ENCODE peak calls at places on chromosomes 5 and 9, in four cellular contexts. One of them, this sample, is unnamed.
A peak's percentile ranks its signal among the peaks of the same experiment; 100 is the strongest.

GRCh38 chr9:120542701-120543490 is 37.1 kb downstream of the CDK5RAP2 start:
- DNase-seq in H1: no peak
- DNase-seq in NT2/D1: no peak
- DNase-seq in HepG2: no peak
- DNase-seq in this sample: no peak

GRCh38 chr9:119961774-119962408 is 592.7 kb upstream of the BRINP1 start:
- DNase-seq in HepG2: peak; percentile 12
- DNase-seq in NT2/D1: peak; percentile 68
- DNase-seq in H1: peak; percentile 44
- DNase-seq in this sample: peak; percentile 65

GRCh38 chr5:172234031-172234430 is 40.1 kb downstream of the EFCAB9 start:
- DNase-seq in HepG2: no peak
- DNase-seq in H1: no peak
- DNase-seq in NT2/D1: no peak
- DNase-seq in this sample: no peak

GRCh38 chr9:135074354-135075233 is 12.9 kb upstream of the OLFM1 start:
- DNase-seq in NT2/D1: no peak
- DNase-seq in HepG2: no peak
- DNase-seq in H1: no peak
- DNase-seq in this sample: no peak

GRCh38 chr9:10173561-10173960 is 439.2 kb downstream of the PTPRD start:
- DNase-seq in HepG2: no peak
- DNase-seq in NT2/D1: no peak
- DNase-seq in H1: no peak
- DNase-seq in this sample: no peak

GRCh38 chr5:156920042-156920860 is 42.8 kb downstream of the TIMD4 start:
- DNase-seq in HepG2: no peak
- DNase-seq in H1: no peak
- DNase-seq in NT2/D1: no peak
- DNase-seq in this sample: no peak

GRCh38 chr9:77512876-77513275 is 135.2 kb downstream of the GNA14 start:
- DNase-seq in HepG2: peak; percentile 87
- DNase-seq in NT2/D1: no peak
- DNase-seq in H1: no peak
- DNase-seq in this sample: no peak

GRCh38 chr9:98635374-98635773 is 73.4 kb downstream of the GABBR2 start:
- DNase-seq in H1: no peak
- DNase-seq in HepG2: no peak
- DNase-seq in NT2/D1: no peak
- DNase-seq in this sample: no peak

GRCh38 chr5:13660072-13660471 is 284.4 kb downstream of the DNAH5 start:
- DNase-seq in H1: no peak
- DNase-seq in HepG2: no peak
- DNase-seq in NT2/D1: no peak
- DNase-seq in this sample: no peak

GRCh38 chr5:10329808-10330481 is 22.2 kb upstream of the CMBL start:
- DNase-seq in NT2/D1: no peak
- DNase-seq in H1: no peak
- DNase-seq in HepG2: no peak
- DNase-seq in this sample: no peak

GRCh38 chr9:105359899-105360298 is 87.9 kb upstream of the FSD1L start:
- DNase-seq in H1: no peak
- DNase-seq in HepG2: no peak
- DNase-seq in NT2/D1: no peak
- DNase-seq in this sample: no peak

GRCh38 chr5:135391123-135391868 is 7.7 kb downstream of the MACROH2A1 start:
- DNase-seq in HepG2: peak; percentile 10
- DNase-seq in H1: no peak
- DNase-seq in NT2/D1: no peak
- DNase-seq in this sample: no peak

GRCh38 chr9:81145331-81145963 is 543.9 kb downstream of the TLE1 start:
- DNase-seq in NT2/D1: no peak
- DNase-seq in H1: no peak
- DNase-seq in HepG2: no peak
- DNase-seq in this sample: no peak

GRCh38 chr9:126684345-126684744 is 70.6 kb downstream of the LMX1B start:
- DNase-seq in H1: no peak
- DNase-seq in HepG2: no peak
- DNase-seq in NT2/D1: no peak
- DNase-seq in this sample: no peak

GRCh38 chr9:116450378-116451139 is 236.5 kb upstream of the TRIM32 start:
- DNase-seq in HepG2: no peak
- DNase-seq in H1: no peak
- DNase-seq in NT2/D1: no peak
- DNase-seq in this sample: no peak

GRCh38 chr5:169850407-169850806 is 129.9 kb downstream of the INSYN2B start:
- DNase-seq in NT2/D1: no peak
- DNase-seq in HepG2: no peak
- DNase-seq in H1: no peak
- DNase-seq in this sample: no peak

GRCh38 chr5:143964919-143965318 is 153.0 kb downstream of the HMHB1 start:
- DNase-seq in HepG2: no peak
- DNase-seq in H1: no peak
- DNase-seq in NT2/D1: no peak
- DNase-seq in this sample: no peak

GRCh38 chr5:16456103-16456832 is 9.3 kb downstream of the ZNF622 start:
- DNase-seq in NT2/D1: peak; percentile 54
- DNase-seq in H1: no peak
- DNase-seq in HepG2: peak; percentile 48
- DNase-seq in this sample: peak; percentile 46

GRCh38 chr9:21883642-21884041 is 81.2 kb downstream of the MTAP start:
- DNase-seq in H1: no peak
- DNase-seq in NT2/D1: no peak
- DNase-seq in HepG2: no peak
- DNase-seq in this sample: no peak

GRCh38 chr5:62134811-62135210 is 171.2 kb upstream of the KIF2A start:
- DNase-seq in NT2/D1: no peak
- DNase-seq in HepG2: no peak
- DNase-seq in H1: no peak
- DNase-seq in this sample: no peak

GRCh38 chr5:65651144-65651543 is 26.3 kb downstream of the SHLD3 start:
- DNase-seq in NT2/D1: no peak
- DNase-seq in HepG2: peak; percentile 73
- DNase-seq in H1: no peak
- DNase-seq in this sample: no peak

GRCh38 chr9:126429190-126429589 is 102.6 kb downstream of the MVB12B start:
- DNase-seq in H1: no peak
- DNase-seq in NT2/D1: no peak
- DNase-seq in HepG2: no peak
- DNase-seq in this sample: no peak

GRCh38 chr5:88889165-88890069 is 6.4 kb upstream of the MEF2C start:
- DNase-seq in NT2/D1: no peak
- DNase-seq in HepG2: no peak
- DNase-seq in H1: no peak
- DNase-seq in this sample: no peak

GRCh38 chr5:66529704-66530103 is 66.5 kb upstream of the MAST4 start:
- DNase-seq in NT2/D1: no peak
- DNase-seq in H1: no peak
- DNase-seq in HepG2: no peak
- DNase-seq in this sample: no peak

GRCh38 chr5:5383461-5383860 is 39.0 kb upstream of the ICE1 start:
- DNase-seq in H1: no peak
- DNase-seq in NT2/D1: no peak
- DNase-seq in HepG2: no peak
- DNase-seq in this sample: no peak

GRCh38 chr9:36968574-36969215 is 65.4 kb downstream of the PAX5 start:
- DNase-seq in NT2/D1: no peak
- DNase-seq in H1: no peak
- DNase-seq in HepG2: no peak
- DNase-seq in this sample: no peak

GRCh38 chr9:114805670-114806551 is at the start of gene TNFSF15:
- DNase-seq in H1: peak; percentile 15
- DNase-seq in HepG2: peak; percentile 49
- DNase-seq in NT2/D1: peak; percentile 25
- DNase-seq in this sample: no peak

GRCh38 chr5:6291961-6292360 is 86.4 kb downstream of the MED10 start:
- DNase-seq in H1: no peak
- DNase-seq in HepG2: peak; percentile 38
- DNase-seq in NT2/D1: peak; percentile 11
- DNase-seq in this sample: no peak

DNA sequence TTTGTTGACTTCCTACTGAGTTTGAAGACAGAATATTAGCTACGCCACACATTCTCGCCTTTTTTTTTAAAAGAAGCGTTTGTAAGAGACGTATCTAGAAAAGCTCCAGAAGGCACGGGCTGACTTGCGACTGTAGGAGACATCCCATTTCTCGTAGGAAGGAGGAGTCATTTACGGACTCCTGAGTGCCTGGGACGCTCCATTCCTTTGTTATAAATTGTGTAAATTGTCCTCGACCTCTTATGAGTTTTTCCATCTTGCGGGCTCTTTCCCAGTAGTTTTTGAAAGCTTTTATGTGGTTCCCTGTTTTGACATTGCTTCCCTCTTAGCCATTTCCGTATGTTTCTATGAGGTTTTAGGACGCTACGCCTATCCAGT is 1.0 kb downstream of the RABL6 start:
- DNase-seq in H1: no peak
- DNase-seq in NT2/D1: no peak
- DNase-seq in HepG2: no peak
- DNase-seq in this sample: no peak
- TF ChIP-seq SUZ12 in H1: no peak
- TF ChIP-seq SUZ12 in NT2/D1: no peak
- TF ChIP-seq SUZ12 in HepG2: no peak
- TF ChIP-seq SUZ12 in this sample: no peak

GRCh38 chr5:72281430-72281763 is 38.6 kb downstream of the MRPS27 start:
- DNase-seq in H1: no peak
- DNase-seq in NT2/D1: no peak
- DNase-seq in HepG2: no peak
- DNase-seq in this sample: no peak

GRCh38 chr5:72282878-72283277 is 37.2 kb downstream of the MRPS27 start:
- DNase-seq in H1: no peak
- DNase-seq in HepG2: no peak
- DNase-seq in NT2/D1: no peak
- DNase-seq in this sample: no peak

GRCh38 chr5:72281764-72282499 is 38.1 kb downstream of the MRPS27 start:
- DNase-seq in H1: no peak
- DNase-seq in HepG2: peak; percentile 35
- DNase-seq in NT2/D1: no peak
- DNase-seq in this sample: no peak

GRCh38 chr5:72283358-72283757 is 36.7 kb downstream of the MRPS27 start:
- DNase-seq in HepG2: no peak
- DNase-seq in H1: no peak
- DNase-seq in NT2/D1: no peak
- DNase-seq in this sample: no peak

DNA sequence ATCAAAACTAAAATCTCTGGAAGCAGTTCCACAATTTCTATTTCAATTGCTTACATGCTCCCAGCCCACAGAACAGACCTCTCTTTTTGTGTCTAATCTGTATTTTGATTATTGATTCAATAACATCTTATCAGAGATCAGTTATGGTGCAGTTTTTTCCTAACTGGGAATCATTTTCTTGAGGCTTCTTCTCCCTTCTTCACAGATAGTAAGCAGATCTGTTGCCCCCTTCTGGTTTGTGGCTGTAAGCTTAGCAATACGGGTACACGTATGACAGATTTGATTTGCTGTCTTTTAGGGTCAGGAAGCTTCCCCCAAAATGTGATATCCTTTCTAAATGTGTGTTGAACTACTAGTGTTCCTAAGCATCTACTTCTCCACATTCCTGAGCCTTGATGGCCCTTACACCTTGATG is 39.4 kb downstream of the MRPS27 start:
- DNase-seq in NT2/D1: no peak
- DNase-seq in H1: no peak
- DNase-seq in HepG2: no peak
- DNase-seq in this sample: peak; percentile 32
- TF ChIP-seq SUZ12 in NT2/D1: no peak
- TF ChIP-seq SUZ12 in H1: no peak
- TF ChIP-seq SUZ12 in HepG2: no peak
- TF ChIP-seq SUZ12 in this sample: no peak

GRCh38 chr9:23587433-23587832 is 238.6 kb downstream of the ELAVL2 start:
- DNase-seq in H1: no peak
- DNase-seq in NT2/D1: no peak
- DNase-seq in HepG2: no peak
- DNase-seq in this sample: no peak

GRCh38 chr9:23582836-23583235 is 243.2 kb downstream of the ELAVL2 start:
- DNase-seq in H1: no peak
- DNase-seq in NT2/D1: no peak
- DNase-seq in HepG2: no peak
- DNase-seq in this sample: no peak

GRCh38 chr9:23587903-23588302 is 238.1 kb downstream of the ELAVL2 start:
- DNase-seq in H1: peak; percentile 9
- DNase-seq in NT2/D1: no peak
- DNase-seq in HepG2: no peak
- DNase-seq in this sample: peak; percentile 9

GRCh38 chr9:23590601-23591000 is 235.4 kb downstream of the ELAVL2 start:
- DNase-seq in NT2/D1: no peak
- DNase-seq in H1: no peak
- DNase-seq in HepG2: no peak
- DNase-seq in this sample: no peak

GRCh38 chr9:23586906-23587305 is 239.1 kb downstream of the ELAVL2 start:
- DNase-seq in NT2/D1: no peak
- DNase-seq in HepG2: no peak
- DNase-seq in H1: no peak
- DNase-seq in this sample: no peak
- TF ChIP-seq SUZ12 in NT2/D1: no peak
- TF ChIP-seq SUZ12 in HepG2: no peak
- TF ChIP-seq SUZ12 in H1: no peak
- TF ChIP-seq SUZ12 in this sample: no peak

GRCh38 chr5:2126512-2126911 is 243.8 kb upstream of the IRX4 start:
- DNase-seq in NT2/D1: no peak
- DNase-seq in HepG2: no peak
- DNase-seq in H1: no peak
- DNase-seq in this sample: no peak

GRCh38 chr5:2125901-2126265 is 243.2 kb upstream of the IRX4 start:
- DNase-seq in NT2/D1: no peak
- DNase-seq in HepG2: no peak
- DNase-seq in H1: no peak
- DNase-seq in this sample: no peak

GRCh38 chr5:2125163-2125900 is 242.6 kb upstream of the IRX4 start:
- DNase-seq in H1: no peak
- DNase-seq in HepG2: no peak
- DNase-seq in NT2/D1: no peak
- DNase-seq in this sample: no peak

GRCh38 chr5:2124434-2124833 is 241.7 kb upstream of the IRX4 start:
- DNase-seq in HepG2: no peak
- DNase-seq in NT2/D1: no peak
- DNase-seq in H1: no peak
- DNase-seq in this sample: no peak

DNA sequence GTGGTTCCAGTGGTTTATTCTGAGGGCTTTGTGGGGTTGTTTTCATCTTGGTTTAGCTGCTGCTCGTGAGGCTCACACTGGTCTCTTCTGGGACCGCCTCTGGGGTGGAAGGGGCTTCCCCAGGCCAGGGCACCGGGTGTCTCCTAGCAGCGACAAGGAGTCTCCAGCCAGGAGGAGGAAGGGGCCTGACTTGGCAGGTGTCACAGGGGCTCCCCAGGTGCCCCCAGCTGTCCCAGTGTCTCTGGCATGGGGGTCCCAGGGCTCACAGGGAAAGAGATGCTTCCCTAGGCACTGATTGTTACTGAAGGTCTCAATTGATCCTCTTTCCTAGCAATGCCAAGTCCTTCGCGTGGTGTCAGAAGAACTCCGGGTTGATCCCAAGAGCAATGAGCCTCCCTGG is 241.1 kb upstream of the IRX4 start:
- DNase-seq in NT2/D1: no peak
- DNase-seq in H1: no peak
- DNase-seq in HepG2: no peak
- DNase-seq in this sample: no peak
- TF ChIP-seq SUZ12 in NT2/D1: no peak
- TF ChIP-seq SUZ12 in H1: no peak
- TF ChIP-seq SUZ12 in HepG2: no peak
- TF ChIP-seq SUZ12 in this sample: no peak